ENCODE peak calls at places on chromosomes 5 and 9, in five cellular contexts. X is Peyer's patch, L is H9, V is RWPE2, E is body of pancreas. K is an unnamed sample. For H3K4me1, the result is how much of the 10 kb centered on the place peaks cover.

GRCh38 chr5:168415971-168416370 is 70.3 kb upstream of the RARS1 start:
- DNase-seq in E (no peak), X (no peak), L (no peak), V (no peak), K (no peak)

GRCh38 chr5:122351416-122352157 is 39.5 kb downstream of the SNCAIP start:
- DNase-seq in V (no peak), E (no peak), L (no peak), X (no peak), K (no peak)

GRCh38 chr5:134905246-134905996 is 490 bp downstream of the PCBD2 start:
- DNase-seq in E (no peak), L (no peak), X (peak), V (peak), K (peak)

GRCh38 chr9:107751522-107752235 is 262.1 kb upstream of the KLF4 start:
- DNase-seq in V (no peak), E (no peak), X (no peak), L (no peak), K (no peak)

GRCh38 chr5:135977375-135977928 is 22.7 kb upstream of the LECT2 start:
- DNase-seq in X (no peak), E (peak), L (peak), V (no peak), K (no peak)

GRCh38 chr5:74543162-74543995 is 97.1 kb downstream of the ENC1 start:
- DNase-seq in E (peak), X (no peak), L (peak), V (peak), K (no peak)

GRCh38 chr9:136244116-136244775 is 1.4 kb downstream of the QSOX2 start:
- DNase-seq in V (no peak), X (peak), L (no peak), E (no peak), K (peak)

GRCh38 chr9:37922391-37923120 is 18.6 kb upstream of the SLC25A51 start:
- DNase-seq in X (no peak), E (no peak), L (no peak), V (no peak), K (no peak)

GRCh38 chr9:134217431-134218210 is 53.3 kb upstream of the RNU6ATAC start:
- DNase-seq in X (no peak), L (no peak), V (no peak), E (no peak), K (no peak)

GRCh38 chr5:72817076-72817476 is 615 bp downstream of the TNPO1 start:
- DNase-seq in X (peak), L (peak), E (peak), V (no peak), K (peak)

GRCh38 chr5:71651554-71651953 is 64.4 kb downstream of the MCCC2 start:
- DNase-seq in E (no peak), V (no peak), L (no peak), X (no peak), K (no peak)

GRCh38 chr5:128464596-128464995 is 73.4 kb downstream of the FBN2 start:
- DNase-seq in E (no peak), L (no peak), X (no peak), V (no peak), K (no peak)

GRCh38 chr9:97632406-97632991 is 669 bp downstream of the TSTD2 start:
- DNase-seq in X (peak), V (no peak), E (peak), L (peak), K (no peak)

GRCh38 chr9:33263936-33264472 is 504 bp downstream of the BAG1 start:
- DNase-seq in L (peak), V (peak), X (peak), E (no peak), K (no peak)

GRCh38 chr5:142548739-142549275 is 137.1 kb downstream of the FGF1 start:
- DNase-seq in X (no peak), L (peak), E (peak), V (no peak), K (peak)

GRCh38 chr5:7849531-7850240 is 1.2 kb downstream of the CFAP90 start:
- DNase-seq in L (no peak), V (no peak), E (no peak), X (no peak), K (no peak)

GRCh38 chr5:83715316-83716060 is 5.2 kb downstream of the HAPLN1 start:
- DNase-seq in E (no peak), V (no peak), X (no peak), L (no peak), K (no peak)

GRCh38 chr5:128905225-128906110 is 59.8 kb upstream of the SLC27A6 start:
- DNase-seq in L (no peak), X (no peak), V (no peak), E (peak), K (peak)

GRCh38 chr9:4985376-4986266 is 549 bp downstream of the JAK2 start:
- DNase-seq in L (peak), X (peak), V (no peak), E (peak), K (peak)

DNA sequence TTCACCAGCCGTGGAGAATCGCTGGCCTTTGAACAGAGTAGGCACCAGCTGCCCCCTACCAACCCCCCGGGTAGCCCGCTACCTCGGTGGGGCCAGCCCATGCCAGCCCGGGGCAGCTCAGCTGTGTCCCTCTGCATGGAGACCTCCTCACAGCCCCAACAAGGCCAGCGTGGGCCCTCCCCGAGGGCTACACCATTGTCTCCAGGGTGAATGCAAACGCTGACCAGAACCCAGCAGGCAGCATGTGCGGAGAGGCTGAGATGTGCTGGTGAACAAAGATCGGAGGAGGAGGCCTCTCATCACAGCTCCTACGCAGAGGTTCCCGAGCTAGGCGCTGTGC is 51.9 kb downstream of the LMX1B start:
- DNase-seq in V (no peak), E (no peak), L (no peak), X (no peak), K (no peak)
- H3K27ac ChIP-seq in V (no peak), E (no peak), L (no peak), X (no peak), K (no peak)

DNA sequence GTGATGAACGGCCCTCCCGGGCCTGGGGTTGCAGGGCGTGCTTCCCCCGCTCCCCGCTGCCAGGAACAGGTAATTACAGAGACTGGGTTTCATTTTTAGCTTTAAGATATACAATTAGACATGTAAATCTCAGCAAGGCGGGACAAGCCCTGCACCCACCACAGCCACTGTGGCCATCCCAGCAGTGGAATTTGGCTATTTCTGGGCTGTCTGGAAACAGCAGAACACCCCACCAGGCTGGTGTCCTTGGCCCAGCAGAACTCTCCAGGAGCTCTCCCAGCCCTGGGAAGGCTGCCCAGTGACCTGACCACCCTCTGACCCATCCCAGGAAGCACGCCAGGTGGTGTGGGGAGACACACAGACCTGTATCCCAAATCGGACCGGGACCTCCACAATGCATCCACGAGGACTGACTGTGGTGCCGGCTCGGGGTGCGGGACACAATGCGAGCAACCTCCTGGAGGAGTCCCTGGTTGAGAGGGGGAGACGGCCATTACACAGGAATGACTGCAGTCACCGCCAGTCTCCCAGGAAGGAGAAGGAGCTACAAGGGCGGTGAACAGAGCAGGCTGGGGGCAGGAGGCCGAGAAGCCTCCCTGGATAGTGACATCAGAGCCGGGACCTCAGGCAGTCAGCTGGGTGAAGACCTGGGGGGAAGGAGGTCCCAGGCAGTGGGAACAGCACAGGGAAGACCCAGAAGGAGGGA is 17.3 kb downstream of the EEIG1 start:
- DNase-seq in E (no peak), L (no peak), X (no peak), V (no peak), K (no peak)
- H3K4me1 ChIP-seq in E (half or more), L (under half), X (under half), V (under half), K (half or more)

GRCh38 chr9:76401176-76401575 is 7.0 kb upstream of the RFK start:
- DNase-seq in E (no peak), L (no peak), V (no peak), X (no peak), K (no peak)

GRCh38 chr9:76399831-76400230 is 5.6 kb upstream of the RFK start:
- DNase-seq in V (no peak), E (no peak), X (no peak), L (no peak), K (no peak)

GRCh38 chr9:76403352-76403751 is 9.1 kb upstream of the RFK start:
- DNase-seq in L (no peak), X (no peak), E (no peak), V (no peak), K (peak)

GRCh38 chr9:76401580-76402354 is 7.5 kb upstream of the RFK start:
- DNase-seq in E (no peak), X (no peak), V (no peak), L (no peak), K (no peak)

DNA sequence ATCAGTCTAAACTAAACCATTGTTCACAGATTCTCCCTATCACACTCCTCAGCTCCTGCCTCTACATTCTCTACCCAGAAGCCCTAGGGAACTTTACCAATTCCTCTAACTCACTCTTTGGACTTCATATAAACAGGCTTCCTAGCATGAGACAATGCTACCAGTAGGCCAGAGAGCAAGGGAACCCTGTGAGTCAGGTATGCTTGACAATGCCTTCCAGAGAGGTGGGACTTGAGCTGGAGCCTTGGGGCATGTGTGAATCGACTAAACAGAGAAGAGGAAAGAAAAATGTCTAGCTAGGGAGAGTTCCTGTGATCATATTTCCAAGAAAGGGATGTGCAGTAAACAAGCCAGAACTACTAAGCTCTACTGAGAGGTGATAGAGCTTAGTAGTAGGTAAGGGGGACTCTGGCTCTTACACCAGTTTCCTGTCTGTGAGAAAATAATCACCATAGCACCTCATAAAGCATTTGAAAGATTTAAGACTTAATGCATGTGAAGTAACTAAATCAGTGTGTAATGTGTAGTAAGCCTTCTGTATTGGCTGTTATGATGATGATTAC is 6.4 kb upstream of the RFK start:
- DNase-seq in X (no peak), V (no peak), E (no peak), L (no peak), K (no peak)
- H3K27ac ChIP-seq in X (no peak), V (no peak), E (no peak), L (no peak), K (no peak)

GRCh38 chr5:14184082-14184481 is 40.9 kb downstream of the TRIO start:
- DNase-seq in L (no peak), E (no peak), X (no peak), V (no peak), K (no peak)
- H3K4me1 ChIP-seq in L (under half), E (under half), X (under half), V (half or more), K (under half)

DNA sequence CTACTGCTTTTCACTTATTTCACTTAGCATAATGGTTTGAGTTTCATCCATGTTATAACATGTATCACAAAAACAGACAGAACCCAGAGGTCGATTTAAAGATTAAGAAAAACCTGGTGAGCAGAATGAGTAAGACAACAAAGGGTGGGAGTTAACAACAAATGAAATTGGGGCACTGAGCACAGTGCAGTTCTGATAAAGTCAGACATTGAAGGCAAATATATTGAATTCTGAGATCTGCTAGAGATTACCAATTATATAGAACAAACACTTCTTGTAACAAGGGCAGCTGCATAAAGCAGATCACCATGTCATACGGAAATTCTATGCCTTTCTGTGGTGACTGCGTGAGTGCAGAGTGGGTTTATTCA is 517.3 kb upstream of the RORB start:
- DNase-seq in V (no peak), L (no peak), E (no peak), X (no peak), K (no peak)
- H3K27ac ChIP-seq in V (no peak), L (no peak), E (no peak), X (no peak), K (no peak)

GRCh38 chr5:96683810-96684209 is 21.6 kb downstream of the CAST start:
- DNase-seq in L (no peak), E (no peak), X (no peak), V (no peak), K (no peak)
- H3K4me1 ChIP-seq in L (under half), E (under half), X (under half), V (under half), K (under half)

K was measured in CD4-positive, alpha-beta memory T cell.